ENCODE peak calls at places on chromosomes 1 and 21, in eight cellular contexts. N is AG10803, U is heart right ventricle, G is psoas muscle, Q is upper lobe of right lung, W is pancreas, S is tibial artery, R is suprapubic skin. H is an unnamed sample.
A peak's percentile ranks its signal among the peaks of the same experiment; 100 is the strongest.

GRCh38 chr21:31927872-31928476 is 55.2 kb downstream of the HUNK start:
- DNase-seq in Q (no peak), N (no peak), W (no peak), U (no peak), R (no peak), S (no peak), G (no peak), H (no peak)

GRCh38 chr1:168570652-168571051 is 5.8 kb upstream of the XCL1 start:
- DNase-seq in S (no peak), G (no peak), R (no peak), N (no peak), U (no peak), Q (no peak), W (no peak), H (no peak)

GRCh38 chr1:235873045-235873444 is 6.3 kb upstream of the LYST start:
- DNase-seq in N (no peak), R (no peak), S (no peak), W (no peak), U (no peak), G (no peak), Q (no peak), H (no peak)

GRCh38 chr1:58528518-58528917 is 18.0 kb downstream of the OMA1 start:
- DNase-seq in Q (no peak), S (no peak), W (no peak), G (no peak), R (no peak), N (peak; percentile 84), U (no peak), H (no peak)

GRCh38 chr1:228986093-228986904 is 251.0 kb downstream of the RHOU start:
- DNase-seq in G (peak; percentile 42), N (no peak), S (peak; percentile 71), Q (no peak), W (peak; percentile 55), R (no peak), U (peak; percentile 61), H (peak; percentile 55)

GRCh38 chr1:185297986-185298385 is 19.1 kb downstream of the IVNS1ABP start:
- DNase-seq in S (no peak), U (no peak), W (no peak), N (peak; percentile 48), G (no peak), Q (no peak), R (no peak), H (no peak)

GRCh38 chr1:193540511-193540910 is 354.1 kb upstream of the B3GALT2 start:
- DNase-seq in W (no peak), U (no peak), G (no peak), Q (no peak), R (no peak), S (no peak), N (no peak), H (no peak)

GRCh38 chr1:244849189-244849866 is 13.9 kb downstream of the COX20 start:
- DNase-seq in R (no peak), W (no peak), G (no peak), S (no peak), Q (no peak), N (no peak), U (no peak), H (no peak)

GRCh38 chr1:227805606-227806197 is 9.8 kb upstream of the PRSS38 start:
- DNase-seq in W (no peak), U (no peak), S (no peak), G (no peak), R (no peak), N (peak; percentile 96), Q (no peak), H (no peak)

GRCh38 chr1:8846263-8846662 is 28.8 kb upstream of the RERE start:
- DNase-seq in N (no peak), R (no peak), Q (no peak), S (no peak), U (no peak), W (no peak), G (no peak), H (no peak)

GRCh38 chr21:45615145-45615711 is 28.3 kb upstream of the PCBP3 start:
- DNase-seq in Q (peak; percentile 46), R (peak; percentile 69), W (peak; percentile 55), G (no peak), S (no peak), N (no peak), U (no peak), H (no peak)

GRCh38 chr1:168637350-168637991 is 61.1 kb downstream of the XCL1 start:
- DNase-seq in Q (no peak), S (no peak), W (no peak), N (no peak), G (no peak), R (no peak), U (no peak), H (no peak)

GRCh38 chr1:34149501-34149900 is 15.5 kb downstream of the CSMD2 start:
- DNase-seq in Q (no peak), N (no peak), U (no peak), S (no peak), W (no peak), R (no peak), G (no peak), H (no peak)

GRCh38 chr1:92188436-92189255 is 29.1 kb upstream of the C1orf146 start:
- DNase-seq in W (no peak), G (no peak), U (no peak), Q (no peak), R (no peak), N (no peak), S (no peak), H (no peak)

GRCh38 chr1:218433744-218434143 is 88.6 kb downstream of the TGFB2 start:
- DNase-seq in S (no peak), W (no peak), Q (no peak), N (peak; percentile 20), U (no peak), G (no peak), R (no peak), H (no peak)

GRCh38 chr21:34276711-34277425 is 86.9 kb upstream of the KCNE2 start:
- DNase-seq in Q (no peak), W (no peak), N (peak; percentile 41), S (no peak), U (no peak), R (no peak), G (no peak), H (no peak)

DNA sequence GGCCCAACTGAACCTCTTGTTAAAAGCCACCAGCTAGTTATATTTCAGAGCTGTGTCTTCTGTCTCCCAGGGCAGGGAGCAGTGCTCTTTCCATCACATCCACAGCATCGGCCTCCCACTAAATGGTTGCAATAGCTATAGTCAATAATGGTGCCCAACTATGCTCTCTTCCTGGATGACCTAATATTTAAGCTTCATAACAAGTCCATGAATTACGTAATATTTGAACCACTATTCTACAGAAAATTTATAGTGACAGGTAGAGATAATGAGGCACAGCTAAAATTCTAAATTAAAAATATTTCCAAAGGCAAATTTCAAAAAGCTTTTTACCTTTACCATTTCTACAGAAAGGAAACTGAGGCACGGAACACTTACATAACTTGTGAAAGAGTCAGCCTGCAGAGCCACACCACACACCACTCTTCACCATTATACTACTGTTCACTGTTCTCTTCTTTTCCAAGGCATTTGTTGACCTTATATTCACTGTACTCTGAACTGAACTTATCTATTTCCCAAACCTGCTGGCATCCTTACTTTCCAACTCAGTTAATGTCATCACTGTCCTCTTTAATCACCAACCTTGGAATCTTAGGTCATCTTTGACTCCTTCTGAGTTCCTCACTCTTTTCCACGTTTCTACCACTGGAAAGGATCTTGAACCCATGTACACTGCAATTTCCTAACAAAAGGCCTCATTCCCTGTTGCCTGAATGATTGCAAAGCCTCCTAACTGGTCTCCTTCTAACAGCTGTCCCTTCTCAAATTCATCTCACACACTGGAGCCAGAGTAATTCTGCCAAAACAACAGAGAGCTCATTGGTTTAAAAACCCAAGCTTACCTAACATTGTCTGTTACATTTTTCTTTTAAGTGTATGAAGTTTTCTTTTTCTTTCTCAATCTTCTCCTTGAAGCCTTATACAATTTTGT is 85.5 kb downstream of the DDAH1 start:
- DNase-seq in G (no peak), N (no peak), Q (no peak), U (no peak), W (no peak), R (no peak), S (no peak), H (no peak)
- TF ChIP-seq CTCF in G (no peak), N (no peak), Q (no peak), U (no peak), W (no peak), R (no peak), S (no peak), H (no peak)

DNA sequence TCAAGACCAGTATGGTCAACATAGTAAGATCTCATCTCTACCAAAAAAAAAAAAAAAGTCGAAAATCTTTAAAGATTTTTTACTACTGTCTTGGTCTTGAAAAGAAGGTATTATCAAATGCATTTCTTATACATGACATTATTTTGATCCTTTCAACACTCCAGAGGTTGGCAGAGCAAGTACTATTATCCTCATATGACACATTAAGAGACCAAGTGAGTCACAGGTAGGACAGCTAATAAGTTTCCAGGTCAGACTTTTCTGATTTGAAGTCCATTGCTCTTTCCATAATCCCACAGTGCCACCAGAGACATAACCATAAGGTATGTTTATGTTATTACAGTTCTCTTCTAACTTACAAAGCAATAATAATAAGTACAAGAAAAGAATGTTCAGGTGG is 15.2 kb downstream of the DBT start:
- DNase-seq in S (no peak), G (no peak), U (no peak), R (no peak), Q (no peak), N (no peak), W (no peak), H (no peak)
- TF ChIP-seq CTCF in S (no peak), G (no peak), U (no peak), R (no peak), Q (no peak), N (no peak), W (no peak), H (no peak)

DNA sequence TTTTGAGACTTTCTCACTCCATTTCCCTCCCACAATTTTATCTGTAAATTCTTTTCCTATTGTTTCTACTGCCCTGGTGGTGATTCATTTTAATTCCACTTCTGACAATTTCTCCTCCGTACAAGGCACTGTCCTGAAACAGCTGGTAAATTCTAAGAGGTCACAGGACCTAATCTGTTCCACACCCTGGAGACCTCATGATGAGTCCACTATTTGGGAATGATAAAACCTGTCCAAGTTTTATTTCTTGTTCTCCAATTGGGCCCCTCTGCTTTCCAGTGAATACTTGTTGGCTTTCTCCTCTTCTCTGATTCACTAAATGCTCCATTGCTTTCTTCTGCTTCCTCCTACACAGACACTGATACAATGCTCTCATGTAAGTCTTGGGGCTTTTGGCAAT is 343.1 kb upstream of the DUSP10 start:
- DNase-seq in N (peak; percentile 94), S (no peak), U (no peak), R (no peak), G (no peak), W (no peak), Q (no peak), H (no peak)
- TF ChIP-seq CTCF in N (peak; percentile 26), S (no peak), U (no peak), R (no peak), G (no peak), W (no peak), Q (no peak), H (no peak)

DNA sequence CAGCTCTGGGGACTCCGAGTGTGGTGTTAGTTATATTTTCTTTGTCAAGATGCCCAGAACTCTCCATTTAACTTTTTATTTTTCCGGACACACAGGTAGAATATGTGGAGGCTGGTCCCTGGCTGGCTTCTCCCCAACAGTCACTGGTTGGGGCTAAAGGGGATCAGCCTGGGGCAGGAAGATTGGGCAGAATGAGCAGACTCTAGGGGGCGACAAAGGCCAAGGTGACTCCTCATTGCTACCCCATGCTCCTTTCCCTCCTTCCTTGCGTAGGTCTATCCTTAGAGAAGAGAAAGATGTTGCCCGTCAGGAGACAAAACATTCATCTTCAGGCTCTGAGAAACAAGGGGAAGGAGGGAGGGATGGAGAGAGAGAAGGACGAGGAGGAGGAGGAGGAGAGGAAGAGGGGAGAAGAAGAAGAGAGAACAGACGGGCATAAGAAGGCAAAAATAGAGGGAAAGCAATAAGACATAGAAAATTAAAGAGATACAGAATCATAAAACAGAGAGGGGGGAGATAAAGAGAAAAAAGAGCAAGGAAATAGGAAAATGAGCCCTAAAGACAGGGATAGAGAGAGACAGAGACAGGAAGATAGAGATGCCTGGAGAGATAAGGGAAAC is 89.9 kb downstream of the FOXD2 start:
- DNase-seq in R (no peak), G (no peak), W (peak; percentile 29), S (no peak), Q (no peak), U (no peak), N (peak; percentile 8), H (no peak)
- TF ChIP-seq CTCF in R (no peak), G (peak; percentile 32), W (peak; percentile 33), S (peak; percentile 8), Q (peak; percentile 56), U (peak; percentile 35), N (peak; percentile 43), H (peak; percentile 55)

H was measured in type B pancreatic cell.